ENCODE peak calls at places on chromosomes 4 and X, in five cellular contexts. M is mammary epithelial cell, Y is PC-9, E is AG04449, Q is cardiac septum. R is an unnamed sample.

GRCh38 chrX:153644356-153645125 is 2.5 kb upstream of the DUSP9 start:
- DNase-seq in M (no peak), Y (no peak), E (no peak), Q (no peak), R (no peak)

GRCh38 chr4:170652571-170652970 is 562.8 kb upstream of the AADAT start:
- DNase-seq in M (no peak), Y (no peak), E (peak), Q (no peak), R (no peak)

GRCh38 chr4:2660596-2661211 is 95.4 kb downstream of the TNIP2 start:
- DNase-seq in M (no peak), Y (no peak), E (no peak), Q (no peak), R (no peak)

GRCh38 chrX:48961585-48962091 is 4.2 kb upstream of the OTUD5 start:
- DNase-seq in M (no peak), Y (no peak), E (no peak), Q (no peak), R (peak)

GRCh38 chr4:153518637-153519384 is 52.7 kb downstream of the TMEM131L start:
- DNase-seq in M (no peak), Y (no peak), E (no peak), Q (no peak), R (no peak)

GRCh38 chr4:138958519-138958918 is 57.1 kb upstream of the NOCT start:
- DNase-seq in M (no peak), Y (no peak), E (no peak), Q (no peak), R (no peak)

GRCh38 chr4:26124753-26125236 is 196.0 kb upstream of the RBPJ start:
- DNase-seq in M (no peak), Y (no peak), E (no peak), Q (no peak), R (no peak)

GRCh38 chr4:10259976-10260375 is 143.4 kb upstream of the WDR1 start:
- DNase-seq in M (peak), Y (no peak), E (no peak), Q (no peak), R (no peak)

GRCh38 chr4:22389240-22389871 is 126.5 kb downstream of the ADGRA3 start:
- DNase-seq in M (peak), Y (peak), E (peak), Q (no peak), R (no peak)

GRCh38 chr4:156547439-156547838 is 424.2 kb downstream of the PDGFC start:
- DNase-seq in M (peak), Y (no peak), E (peak), Q (no peak), R (no peak)